ENCODE peak calls at places on chromosome 15, in five cellular contexts. P, H, G, W and F are unnamed samples.

GRCh38 chr15:40407343-40407990 is 1.9 kb downstream of the IVD start:
- DNase-seq in P (no peak), H (no peak), G (no peak), W (no peak), F (no peak)

GRCh38 chr15:66131831-66132230 is 121.7 kb downstream of the MEGF11 start:
- DNase-seq in P (no peak), H (no peak), G (no peak), W (no peak), F (no peak)

GRCh38 chr15:27025411-27026051 is 54.5 kb downstream of the GABRG3 start:
- DNase-seq in P (no peak), H (no peak), G (no peak), W (no peak), F (no peak)

GRCh38 chr15:61327019-61327631 is 98.0 kb upstream of the RORA start:
- DNase-seq in P (no peak), H (no peak), G (no peak), W (no peak), F (no peak)

GRCh38 chr15:63022663-63023062 is 19.9 kb upstream of the TPM1 start:
- DNase-seq in P (no peak), H (no peak), G (no peak), W (no peak), F (no peak)

GRCh38 chr15:74421302-74422245 is 12.2 kb downstream of the SEMA7A start:
- DNase-seq in P (no peak), H (no peak), G (no peak), W (no peak), F (no peak)

GRCh38 chr15:58462547-58462946 is 30.8 kb downstream of the LIPC start:
- DNase-seq in P (peak), H (no peak), G (no peak), W (peak), F (no peak)

GRCh38 chr15:75655911-75656310 is 8.2 kb downstream of the SNX33 start:
- DNase-seq in P (no peak), H (no peak), G (no peak), W (no peak), F (no peak)

GRCh38 chr15:40932625-40933519 is 3.7 kb downstream of the DLL4 start:
- DNase-seq in P (no peak), H (no peak), G (no peak), W (no peak), F (no peak)

GRCh38 chr15:68200016-68200861 is 4.9 kb downstream of the CALML4 start:
- DNase-seq in P (no peak), H (no peak), G (no peak), W (no peak), F (no peak)

GRCh38 chr15:74869372-74869725 is 3.8 kb downstream of the SCAMP2 start:
- DNase-seq in P (no peak), H (no peak), G (no peak), W (no peak), F (no peak)

GRCh38 chr15:60661075-60661645 is 182.2 kb upstream of the ICE2 start:
- DNase-seq in P (no peak), H (no peak), G (no peak), W (no peak), F (no peak)

GRCh38 chr15:34987982-34988873 is at the start of gene ZNF770:
- DNase-seq in P (peak), H (peak), G (peak), W (peak), F (peak)

GRCh38 chr15:47609693-47610092 is 107.6 kb upstream of the SEMA6D start:
- DNase-seq in P (no peak), H (no peak), G (no peak), W (no peak), F (no peak)

GRCh38 chr15:92653836-92654524 is 1.6 kb downstream of the FAM174B start:
- DNase-seq in P (no peak), H (no peak), G (no peak), W (no peak), F (peak)

GRCh38 chr15:81351651-81352050 is 22.4 kb downstream of the TMC3 start:
- DNase-seq in P (no peak), H (no peak), G (no peak), W (no peak), F (no peak)

GRCh38 chr15:40358492-40359353 is 704 bp downstream of the DISP2 start:
- DNase-seq in P (no peak), H (no peak), G (no peak), W (no peak), F (no peak)

GRCh38 chr15:37698679-37699078 is 235.8 kb upstream of the TMCO5A start:
- DNase-seq in P (no peak), H (no peak), G (no peak), W (peak), F (no peak)

GRCh38 chr15:75348563-75349350 is 1.9 kb downstream of the NEIL1 start:
- DNase-seq in P (no peak), H (no peak), G (peak), W (no peak), F (no peak)

GRCh38 chr15:57333487-57333886 is 42.8 kb upstream of the CGNL1 start:
- DNase-seq in P (no peak), H (peak), G (no peak), W (no peak), F (no peak)

GRCh38 chr15:101712078-101712477 is 12.2 kb downstream of the TARS3 start:
- DNase-seq in P (no peak), H (no peak), G (no peak), W (no peak), F (no peak)

GRCh38 chr15:65926459-65926858 is 57.2 kb downstream of the RAB11A start:
- DNase-seq in P (no peak), H (no peak), G (no peak), W (no peak), F (no peak)

GRCh38 chr15:88394553-88395159 is 72.5 kb downstream of the MRPL46 start:
- DNase-seq in P (no peak), H (no peak), G (no peak), W (peak), F (no peak)

GRCh38 chr15:88326924-88327323 is 70.4 kb upstream of the NTRK3 start:
- DNase-seq in P (no peak), H (no peak), G (no peak), W (no peak), F (no peak)

GRCh38 chr15:63019539-63020109 is 22.9 kb upstream of the TPM1 start:
- DNase-seq in P (no peak), H (peak), G (no peak), W (peak), F (no peak)

GRCh38 chr15:58314593-58315216 is 117.1 kb upstream of the LIPC start:
- DNase-seq in P (no peak), H (no peak), G (no peak), W (no peak), F (no peak)

GRCh38 chr15:74988007-74988800 is 7.2 kb upstream of the SCAMP5 start:
- DNase-seq in P (peak), H (no peak), G (peak), W (peak), F (no peak)

GRCh38 chr15:20340931-20341661 is 200.5 kb downstream of the GOLGA6L6 start:
- DNase-seq in P (peak), H (no peak), G (peak), W (peak), F (peak)

GRCh38 chr15:31098491-31098917 is 3.0 kb downstream of the TRPM1 start:
- DNase-seq in P (no peak), H (no peak), G (no peak), W (no peak), F (no peak)

GRCh38 chr15:31100738-31101137 is 787 bp downstream of the TRPM1 start:
- DNase-seq in P (no peak), H (no peak), G (no peak), W (no peak), F (no peak)

GRCh38 chr15:31096563-31096962 is 5.0 kb downstream of the TRPM1 start:
- DNase-seq in P (no peak), H (no peak), G (no peak), W (no peak), F (no peak)

GRCh38 chr15:31101262-31102048 is at the start of gene TRPM1:
- DNase-seq in P (no peak), H (no peak), G (no peak), W (no peak), F (no peak)

DNA sequence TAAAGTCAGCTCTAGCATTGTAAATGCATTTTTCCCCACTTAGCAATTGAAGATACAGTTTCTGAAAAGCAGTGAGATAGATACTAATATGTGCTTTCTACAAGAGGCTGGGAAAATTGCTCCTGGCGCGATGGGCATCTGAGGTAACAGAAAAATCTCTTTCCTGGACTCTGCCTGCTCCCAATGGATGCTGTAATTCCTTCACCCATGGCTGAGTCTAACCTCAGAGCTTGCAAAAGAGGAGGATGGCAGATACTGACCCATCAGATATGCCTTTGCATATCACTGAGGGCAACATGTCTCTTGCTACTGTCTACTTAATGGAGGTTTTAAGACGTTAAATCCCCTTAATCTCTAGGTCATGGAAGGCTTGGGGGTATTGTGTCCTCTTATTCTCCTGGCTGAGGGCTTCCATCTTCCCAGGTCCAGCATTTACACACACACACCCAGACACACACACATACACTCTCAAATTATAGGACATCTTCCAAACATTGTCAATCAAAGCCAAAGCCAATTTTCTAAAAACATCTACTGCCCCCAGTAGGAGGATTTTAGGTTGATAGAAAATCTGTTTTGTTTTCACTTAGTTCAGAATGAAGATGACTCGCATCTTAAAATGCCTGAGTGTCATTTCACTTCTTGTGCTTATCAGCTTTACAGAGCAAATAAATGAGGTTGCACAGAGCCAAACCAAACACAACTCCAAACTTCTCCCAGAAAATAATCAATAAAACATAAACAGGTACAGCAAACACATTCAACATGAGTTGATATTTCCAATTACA is 2.4 kb downstream of the TRPM1 start:
- DNase-seq in P (no peak), H (no peak), G (no peak), W (no peak), F (no peak)
- TF ChIP-seq CTCF in P (no peak), H (no peak), G (no peak), W (no peak), F (peak)

DNA sequence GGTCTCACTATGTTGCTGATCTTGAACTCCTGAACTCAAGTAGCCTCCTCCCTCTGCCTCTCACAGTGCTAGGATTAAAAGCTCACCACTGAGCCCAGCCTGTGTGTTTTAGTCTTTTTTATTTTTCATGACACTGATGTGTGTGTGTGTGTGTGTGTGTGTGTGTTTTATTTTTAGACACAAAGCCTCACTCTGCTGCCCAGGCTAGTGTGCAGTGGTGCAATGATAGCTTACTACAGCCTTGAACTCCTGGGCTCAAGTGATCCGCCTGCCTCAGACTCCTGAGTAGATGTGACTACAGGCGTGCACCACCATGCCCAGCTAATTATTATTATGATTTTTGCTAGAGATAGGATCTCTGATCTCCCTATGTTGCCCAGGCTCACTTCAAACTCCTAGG is 23.3 kb upstream of the CTSH start:
- DNase-seq in P (no peak), H (no peak), G (no peak), W (no peak), F (no peak)
- TF ChIP-seq CTCF in P (no peak), H (no peak), G (no peak), W (no peak), F (no peak)

GRCh38 chr15:25798207-25798931 is 64.8 kb downstream of the ATP10A start:
- DNase-seq in P (peak), H (no peak), G (no peak), W (no peak), F (no peak)
- TF ChIP-seq CTCF in P (no peak), H (no peak), G (no peak), W (no peak), F (no peak)

GRCh38 chr15:78951841-78952238 is 7.0 kb upstream of the CTSH start:
- DNase-seq in P (no peak), H (no peak), G (no peak), W (peak), F (no peak)

GRCh38 chr15:78947506-78947905 is 2.7 kb upstream of the CTSH start:
- DNase-seq in P (no peak), H (no peak), G (no peak), W (no peak), F (no peak)

GRCh38 chr15:78950343-78950742 is 5.5 kb upstream of the CTSH start:
- DNase-seq in P (no peak), H (no peak), G (no peak), W (no peak), F (peak)

GRCh38 chr15:78949461-78949860 is 4.6 kb upstream of the CTSH start:
- DNase-seq in P (no peak), H (no peak), G (no peak), W (peak), F (no peak)

GRCh38 chr15:78950906-78951840 is 6.3 kb upstream of the CTSH start:
- DNase-seq in P (no peak), H (no peak), G (no peak), W (peak), F (no peak)
- TF ChIP-seq CTCF in P (peak), H (peak), G (no peak), W (peak), F (peak)

GRCh38 chr15:91202510-91202909 is 102.5 kb downstream of the SV2B start:
- DNase-seq in P (no peak), H (no peak), G (no peak), W (no peak), F (no peak)
- TF ChIP-seq CTCF in P (no peak), H (no peak), G (no peak), W (no peak), F (no peak)

GRCh38 chr15:85335193-85335939 is 45.0 kb upstream of the AKAP13 start:
- DNase-seq in P (no peak), H (no peak), G (no peak), W (no peak), F (no peak)
- TF ChIP-seq CTCF in P (peak), H (no peak), G (no peak), W (no peak), F (no peak)

GRCh38 chr15:64155802-64156651 is 4.5 kb downstream of the SNX22 start:
- DNase-seq in P (no peak), H (no peak), G (no peak), W (no peak), F (no peak)

GRCh38 chr15:64151727-64152506 is at the start of gene SNX22:
- DNase-seq in P (no peak), H (no peak), G (peak), W (no peak), F (peak)

GRCh38 chr15:64152507-64153387 is 1.2 kb downstream of the SNX22 start:
- DNase-seq in P (no peak), H (no peak), G (peak), W (no peak), F (peak)

GRCh38 chr15:64156652-64157331 is 5.3 kb downstream of the SNX22 start:
- DNase-seq in P (no peak), H (no peak), G (no peak), W (no peak), F (peak)

DNA sequence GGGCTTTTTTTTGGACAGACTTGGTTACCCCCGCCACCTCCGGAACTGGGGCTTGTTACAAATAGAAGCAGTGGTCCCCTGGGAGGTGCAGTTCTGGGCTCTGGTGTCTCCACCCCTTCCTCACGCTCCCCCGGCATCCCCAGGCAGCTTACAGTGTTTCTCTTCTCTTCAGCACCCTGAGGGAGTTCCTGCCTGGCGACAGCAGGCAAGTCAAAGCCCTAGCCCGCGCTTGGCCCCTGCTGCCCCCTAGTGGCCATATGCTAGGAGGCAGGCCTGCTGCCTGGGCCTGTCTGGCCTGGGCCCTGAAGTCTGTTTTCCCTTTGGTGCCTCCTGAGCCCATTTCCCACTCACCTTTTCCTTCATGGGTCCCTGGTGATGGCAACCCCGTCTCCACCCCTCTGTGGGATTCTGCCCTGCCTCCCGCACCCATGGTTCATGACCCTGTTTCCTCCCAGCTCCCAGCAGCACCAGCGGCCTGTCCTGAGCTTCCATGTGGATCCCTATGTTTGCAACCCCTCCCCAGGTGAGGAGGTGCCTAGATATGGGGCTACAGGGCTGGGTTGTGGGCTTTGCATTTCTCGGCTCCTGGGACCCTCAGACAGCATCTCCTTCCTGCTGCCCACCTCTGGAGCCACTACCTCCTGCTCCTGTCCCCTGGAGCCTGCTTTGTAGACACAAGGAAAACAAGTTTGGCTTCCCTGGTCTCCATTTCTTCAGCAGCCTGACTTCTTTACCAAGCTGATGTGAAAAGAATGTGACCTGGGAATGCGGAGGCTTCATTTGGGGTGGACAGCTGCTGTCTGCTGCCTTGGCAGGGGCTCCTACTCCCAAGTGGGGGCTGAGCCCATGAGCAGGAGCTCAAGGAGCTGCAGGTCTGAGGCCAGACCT is 2.2 kb downstream of the SNX22 start:
- DNase-seq in P (peak), H (peak), G (peak), W (peak), F (peak)
- TF ChIP-seq CTCF in P (peak), H (peak), G (peak), W (peak), F (peak)

GRCh38 chr15:45314960-45315359 is 62.9 kb downstream of the SLC28A2 start:
- DNase-seq in P (no peak), H (no peak), G (no peak), W (no peak), F (no peak)
- TF ChIP-seq CTCF in P (no peak), H (no peak), G (no peak), W (no peak), F (peak)

GRCh38 chr15:71107501-71107815 is 7.8 kb upstream of the THSD4 start:
- DNase-seq in P (no peak), H (no peak), G (no peak), W (no peak), F (no peak)

GRCh38 chr15:71110800-71111565 is 4.3 kb upstream of the THSD4 start:
- DNase-seq in P (no peak), H (no peak), G (no peak), W (no peak), F (no peak)

GRCh38 chr15:71109890-71110289 is 5.4 kb upstream of the THSD4 start:
- DNase-seq in P (no peak), H (no peak), G (no peak), W (no peak), F (no peak)

GRCh38 chr15:71106802-71107500 is 8.3 kb upstream of the THSD4 start:
- DNase-seq in P (no peak), H (no peak), G (no peak), W (peak), F (no peak)

DNA sequence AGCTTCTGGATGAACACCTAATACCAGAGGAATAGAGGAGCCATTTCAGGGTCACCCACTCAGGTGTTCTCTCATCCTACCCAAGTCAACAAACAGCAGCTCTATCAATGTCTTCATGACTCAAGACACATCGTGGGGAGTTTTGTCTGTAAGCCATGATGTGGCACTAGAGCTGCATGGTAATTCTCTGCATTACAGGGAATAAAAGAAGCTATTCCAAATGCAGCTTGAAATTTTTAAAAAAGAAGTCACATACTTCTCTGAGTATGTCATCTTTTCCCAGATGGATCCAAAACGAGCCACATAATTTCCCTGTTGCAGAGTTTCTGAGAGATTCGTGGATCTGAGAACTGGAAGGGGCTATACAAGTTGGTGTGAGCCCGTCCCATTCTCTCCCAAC is 6.1 kb upstream of the THSD4 start:
- DNase-seq in P (no peak), H (no peak), G (no peak), W (peak), F (no peak)
- TF ChIP-seq CTCF in P (no peak), H (peak), G (no peak), W (no peak), F (no peak)